ENCODE peak calls at places on chromosomes 3 and 15, in six cellular contexts. F is foreskin fibroblast, U is CD14-positive monocyte, E is esophagus muscularis mucosa, K is HepG2, Y is endothelial cell. V is an unnamed sample.

GRCh38 chr3:61236556-61236955 is 14.7 kb downstream of the FHIT start:
- DNase-seq in F (no peak), U (no peak), E (no peak), K (no peak), Y (no peak), V (no peak)

GRCh38 chr3:178041931-178042330 is 494.3 kb upstream of the KCNMB2 start:
- DNase-seq in F (no peak), U (no peak), E (no peak), K (no peak), Y (no peak), V (no peak)

GRCh38 chr3:8301977-8302589 is 199.5 kb upstream of the LMCD1 start:
- DNase-seq in F (peak), U (no peak), E (peak), K (peak), Y (no peak), V (peak)

GRCh38 chr3:149371001-149371722 is 6.3 kb downstream of the TM4SF1 start:
- DNase-seq in F (peak), U (no peak), E (no peak), K (peak), Y (peak), V (no peak)

GRCh38 chr15:74787251-74788041 is 5.6 kb downstream of the CSK start:
- DNase-seq in F (peak), U (peak), E (no peak), K (no peak), Y (peak), V (peak)

GRCh38 chr3:23778451-23778850 is 27.3 kb upstream of the UBE2E1 start:
- DNase-seq in F (peak), U (no peak), E (no peak), K (no peak), Y (no peak), V (no peak)

GRCh38 chr3:100023150-100023549 is 91.2 kb downstream of the FILIP1L start:
- DNase-seq in F (no peak), U (no peak), E (no peak), K (peak), Y (no peak), V (no peak)

GRCh38 chr3:39184081-39184967 is 8.1 kb downstream of the XIRP1 start:
- DNase-seq in F (no peak), U (no peak), E (no peak), K (no peak), Y (no peak), V (no peak)

GRCh38 chr15:86231864-86232801 is 152.5 kb downstream of the AGBL1 start:
- DNase-seq in F (no peak), U (no peak), E (no peak), K (peak), Y (peak), V (peak)

GRCh38 chr3:22986958-22987357 is 216.2 kb upstream of the UBE2E2 start:
- DNase-seq in F (no peak), U (no peak), E (no peak), K (no peak), Y (no peak), V (no peak)

GRCh38 chr3:52026016-52026415 is 30.3 kb upstream of the RPL29 start:
- DNase-seq in F (no peak), U (no peak), E (no peak), K (no peak), Y (no peak), V (no peak)

GRCh38 chr15:90019611-90020010 is 18.5 kb downstream of the ZNF710 start:
- DNase-seq in F (no peak), U (no peak), E (no peak), K (no peak), Y (no peak), V (no peak)

GRCh38 chr3:11211531-11212300 is 57.4 kb downstream of the HRH1 start:
- DNase-seq in F (no peak), U (no peak), E (no peak), K (no peak), Y (no peak), V (no peak)

GRCh38 chr3:133437391-133438093 is 37.7 kb downstream of the BFSP2 start:
- DNase-seq in F (no peak), U (no peak), E (no peak), K (no peak), Y (no peak), V (no peak)

GRCh38 chr3:139534992-139535879 is 4.3 kb downstream of the RBP1 start:
- DNase-seq in F (no peak), U (no peak), E (no peak), K (peak), Y (no peak), V (no peak)

GRCh38 chr15:93829115-93829849 is 402.1 kb upstream of the MCTP2 start:
- DNase-seq in F (no peak), U (no peak), E (no peak), K (no peak), Y (no peak), V (no peak)

GRCh38 chr3:90091557-90091956 is 984.1 kb downstream of the EPHA3 start:
- DNase-seq in F (peak), U (no peak), E (no peak), K (peak), Y (peak), V (peak)

GRCh38 chr3:183388213-183388612 is 40.2 kb downstream of the MCF2L2 start:
- DNase-seq in F (no peak), U (no peak), E (no peak), K (no peak), Y (no peak), V (no peak)

GRCh38 chr15:68271854-68272471 is 5.6 kb upstream of the FEM1B start:
- DNase-seq in F (peak), U (no peak), E (no peak), K (peak), Y (no peak), V (no peak)

GRCh38 chr15:57914350-57915055 is 151.0 kb downstream of the ALDH1A2 start:
- DNase-seq in F (no peak), U (no peak), E (no peak), K (no peak), Y (no peak), V (no peak)

GRCh38 chr15:89463113-89463512 is 33.3 kb downstream of the RHCG start:
- DNase-seq in F (no peak), U (no peak), E (no peak), K (no peak), Y (no peak), V (no peak)

GRCh38 chr3:139319428-139320402 is 24.1 kb upstream of the MRPS22 start:
- DNase-seq in F (no peak), U (no peak), E (no peak), K (peak), Y (peak), V (peak)

GRCh38 chr15:68640791-68641331 is 62.1 kb downstream of the CORO2B start:
- DNase-seq in F (no peak), U (no peak), E (no peak), K (no peak), Y (no peak), V (no peak)

GRCh38 chr3:38001456-38002081 is 11.0 kb downstream of the VILL start:
- DNase-seq in F (no peak), U (peak), E (no peak), K (no peak), Y (no peak), V (no peak)

GRCh38 chr3:39333607-39334006 is 4.1 kb downstream of the CCR8 start:
- DNase-seq in F (no peak), U (no peak), E (no peak), K (no peak), Y (no peak), V (no peak)

GRCh38 chr3:107206141-107206540 is 171.1 kb upstream of the CCDC54 start:
- DNase-seq in F (no peak), U (no peak), E (no peak), K (peak), Y (peak), V (peak)

GRCh38 chr15:38349251-38349650 is 96.6 kb downstream of the SPRED1 start:
- DNase-seq in F (no peak), U (no peak), E (no peak), K (no peak), Y (no peak), V (no peak)

GRCh38 chr3:170144437-170144843 is 37.1 kb downstream of the PHC3 start:
- DNase-seq in F (no peak), U (no peak), E (no peak), K (no peak), Y (no peak), V (no peak)

GRCh38 chr3:179088306-179088705 is 16.7 kb upstream of the ZMAT3 start:
- DNase-seq in F (no peak), U (no peak), E (no peak), K (no peak), Y (no peak), V (no peak)

GRCh38 chr3:128760881-128761280 is 34.9 kb downstream of the RAB7A start:
- DNase-seq in F (no peak), U (no peak), E (no peak), K (no peak), Y (no peak), V (no peak)

GRCh38 chr3:8578282-8578681 is 66.3 kb downstream of the SSUH2 start:
- DNase-seq in F (no peak), U (no peak), E (no peak), K (no peak), Y (no peak), V (no peak)

GRCh38 chr15:67855842-67856241 is 16.0 kb upstream of the RNU6-1 start:
- DNase-seq in F (no peak), U (no peak), E (no peak), K (no peak), Y (no peak), V (no peak)

GRCh38 chr3:125582707-125583106 is 12.6 kb downstream of the OSBPL11 start:
- DNase-seq in F (no peak), U (no peak), E (no peak), K (peak), Y (no peak), V (no peak)
- TF ChIP-seq CTCF in F (no peak), U (no peak), E (no peak), K (peak), Y (no peak), V (no peak)

GRCh38 chr15:72502220-72502809 is 28.2 kb downstream of the ARIH1 start:
- DNase-seq in F (no peak), U (no peak), E (no peak), K (no peak), Y (no peak), V (no peak)
- TF ChIP-seq CTCF in F (no peak), U (no peak), E (no peak), K (no peak), Y (no peak), V (no peak)

GRCh38 chr3:25902586-25902985 is 112.7 kb downstream of the OXSM start:
- DNase-seq in F (no peak), U (no peak), E (no peak), K (no peak), Y (no peak), V (no peak)

GRCh38 chr3:25901796-25902195 is 111.9 kb downstream of the OXSM start:
- DNase-seq in F (no peak), U (no peak), E (no peak), K (no peak), Y (no peak), V (no peak)

GRCh38 chr3:25906132-25906906 is 116.4 kb downstream of the OXSM start:
- DNase-seq in F (no peak), U (no peak), E (no peak), K (no peak), Y (no peak), V (no peak)

GRCh38 chr3:25903371-25903770 is 113.5 kb downstream of the OXSM start:
- DNase-seq in F (no peak), U (no peak), E (no peak), K (no peak), Y (no peak), V (no peak)

GRCh38 chr3:25904248-25904647 is 114.4 kb downstream of the OXSM start:
- DNase-seq in F (no peak), U (no peak), E (no peak), K (no peak), Y (peak), V (no peak)
- TF ChIP-seq CTCF in F (no peak), U (no peak), E (peak), K (no peak), Y (no peak), V (peak)

GRCh38 chr3:134630506-134630905 is 20.3 kb downstream of the KY start:
- DNase-seq in F (peak), U (no peak), E (no peak), K (no peak), Y (no peak), V (no peak)
- TF ChIP-seq CTCF in F (peak), U (no peak), E (no peak), K (peak), Y (no peak), V (no peak)

GRCh38 chr3:53230041-53230621 is 25.7 kb downstream of the TKT start:
- DNase-seq in F (no peak), U (peak), E (no peak), K (no peak), Y (no peak), V (no peak)
- TF ChIP-seq CTCF in F (peak), U (no peak), E (no peak), K (peak), Y (no peak), V (no peak)

GRCh38 chr3:32334675-32335074 is 57.0 kb upstream of the CMTM7 start:
- DNase-seq in F (no peak), U (no peak), E (no peak), K (no peak), Y (peak), V (no peak)
- TF ChIP-seq CTCF in F (no peak), U (no peak), E (no peak), K (peak), Y (peak), V (peak)

GRCh38 chr3:166011771-166012170 is 174.5 kb upstream of the BCHE start:
- DNase-seq in F (no peak), U (no peak), E (no peak), K (no peak), Y (no peak), V (no peak)

DNA sequence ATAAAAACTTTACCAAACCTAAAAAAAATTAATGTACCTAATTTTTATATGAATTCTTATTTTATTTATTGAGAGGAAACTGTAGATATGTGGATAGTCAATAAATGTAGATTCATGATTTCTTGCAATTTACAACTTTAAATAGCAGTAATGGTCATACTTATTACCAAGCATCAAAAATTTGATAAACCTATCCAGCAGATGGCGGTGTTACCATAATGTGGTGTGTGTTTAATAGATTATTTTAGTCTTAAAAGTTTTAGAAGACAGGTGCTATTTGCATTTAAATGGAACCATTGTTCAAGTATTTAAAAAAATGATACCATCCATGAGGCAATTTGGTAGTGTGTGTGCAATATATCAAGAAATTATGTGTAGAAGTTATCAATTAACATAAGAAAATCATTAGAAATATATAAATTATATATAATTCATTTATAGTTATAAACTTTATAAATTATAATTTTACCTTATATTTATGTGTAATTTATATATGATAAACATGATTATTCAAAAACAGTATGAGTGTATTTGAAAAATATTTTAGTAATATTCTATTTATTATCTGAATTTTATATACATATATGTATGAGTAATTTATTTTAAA is 176.0 kb upstream of the BCHE start:
- DNase-seq in F (no peak), U (no peak), E (no peak), K (peak), Y (peak), V (peak)
- TF ChIP-seq CTCF in F (peak), U (no peak), E (peak), K (peak), Y (peak), V (peak)

V was measured in neural crest cell.